ENCODE peak calls at places on chromosomes 4 and X, in seven cellular contexts. Z is body of pancreas, H is GM06990, X is cardiac fibroblast, Y is testis, T is AG10803, F is heart right ventricle. V is an unnamed sample.

GRCh38 chr4:42600578-42600977 is 56.3 kb downstream of the ATP8A1 start:
- DNase-seq in T (no peak), F (no peak), Z (no peak), Y (no peak), H (no peak), X (no peak), V (no peak)

GRCh38 chr4:105551968-105552746 is at the start of gene ARHGEF38:
- DNase-seq in H (no peak), T (peak; percentile 27), F (no peak), X (peak; percentile 24), Y (no peak), Z (peak; percentile 96), V (no peak)

GRCh38 chr4:579543-580175 is 3.6 kb upstream of the TMEM271 start:
- DNase-seq in T (no peak), F (no peak), Y (no peak), H (no peak), Z (no peak), X (no peak), V (no peak)

GRCh38 chr4:8232748-8233147 is 33.7 kb downstream of the SH3TC1 start:
- DNase-seq in X (no peak), Z (no peak), Y (no peak), F (no peak), T (no peak), H (no peak), V (no peak)

GRCh38 chrX:130915302-130915701 is 12.3 kb upstream of the ENOX2 start:
- DNase-seq in Y (no peak), F (no peak), T (peak; percentile 51), X (peak; percentile 38), H (no peak), Z (no peak), V (peak; percentile 40)

GRCh38 chr4:40283413-40283812 is 51.7 kb upstream of the CHRNA9 start:
- DNase-seq in X (no peak), T (no peak), H (no peak), Z (no peak), Y (no peak), F (no peak), V (no peak)

GRCh38 chr4:145207934-145208333 is 27.5 kb upstream of the OTUD4 start:
- DNase-seq in T (no peak), Z (no peak), F (no peak), H (no peak), Y (no peak), X (no peak), V (no peak)

GRCh38 chrX:1860936-1861670 is 246.2 kb downstream of the ASMT start:
- DNase-seq in H (no peak), Y (no peak), T (no peak), X (no peak), F (no peak), Z (no peak), V (no peak)

GRCh38 chrX:71941771-71942170 is 31.1 kb downstream of the NHSL2 start:
- DNase-seq in H (no peak), Z (peak; percentile 25), X (peak; percentile 59), Y (no peak), T (peak; percentile 70), F (peak; percentile 24), V (peak; percentile 74)

GRCh38 chr4:8821151-8821950 is 50.3 kb downstream of the HMX1 start:
- DNase-seq in X (no peak), F (no peak), Z (no peak), Y (peak; percentile 7), H (no peak), T (no peak), V (no peak)

GRCh38 chrX:84729809-84730208 is 227.6 kb upstream of the HDX start:
- DNase-seq in H (peak; percentile 22), F (no peak), Y (peak; percentile 32), T (peak; percentile 39), Z (peak; percentile 28), X (peak; percentile 52), V (peak; percentile 47)

GRCh38 chr4:120688791-120689190 is 233.7 kb downstream of the PRDM5 start:
- DNase-seq in H (no peak), F (no peak), T (no peak), Z (no peak), Y (no peak), X (no peak), V (peak; percentile 34)

GRCh38 chr4:1871471-1872021 is 353 bp downstream of the NSD2 start:
- DNase-seq in Z (no peak), Y (no peak), H (peak; percentile 59), T (peak; percentile 18), F (peak; percentile 39), X (no peak), V (no peak)

GRCh38 chrX:103488332-103488731 is 31.0 kb downstream of the RAB40A start:
- DNase-seq in F (no peak), T (no peak), X (peak; percentile 41), Z (no peak), Y (no peak), H (no peak), V (peak; percentile 39)

GRCh38 chrX:40209951-40210617 is 112.3 kb upstream of the BCOR start:
- DNase-seq in Y (no peak), Z (no peak), X (peak; percentile 36), T (peak; percentile 7), H (no peak), F (no peak), V (no peak)

GRCh38 chr4:2340272-2341061 is 78.0 kb downstream of the ZFYVE28 start:
- DNase-seq in Y (peak; percentile 8), H (no peak), Z (no peak), T (no peak), X (no peak), F (no peak), V (no peak)

GRCh38 chr4:158410272-158410671 is 111.4 kb upstream of the RXFP1 start:
- DNase-seq in Y (no peak), Z (no peak), X (peak; percentile 62), T (peak; percentile 9), F (no peak), H (no peak), V (peak; percentile 37)

GRCh38 chr4:114512595-114513295 is 85.9 kb upstream of the UGT8 start:
- DNase-seq in T (no peak), F (no peak), H (no peak), Z (no peak), Y (no peak), X (no peak), V (no peak)

GRCh38 chrX:48468247-48468671 is 1.8 kb downstream of the SLC38A5 start:
- DNase-seq in X (no peak), T (no peak), Y (no peak), H (peak; percentile 56), F (no peak), Z (peak; percentile 69), V (no peak)

GRCh38 chr4:88275949-88276515 is 8.3 kb downstream of the PPM1K start:
- DNase-seq in X (no peak), H (no peak), T (peak; percentile 2), Y (no peak), F (no peak), Z (no peak), V (no peak)

GRCh38 chrX:8879750-8880149 is 78.6 kb upstream of the FAM9A start:
- DNase-seq in Z (peak; percentile 4), Y (peak; percentile 14), T (no peak), H (no peak), X (peak; percentile 27), F (no peak), V (peak; percentile 29)
- TF ChIP-seq CTCF in Z (peak; percentile 33), Y (no peak), T (peak; percentile 56), H (peak; percentile 74), X (peak; percentile 69), F (no peak), V (peak; percentile 68)

DNA sequence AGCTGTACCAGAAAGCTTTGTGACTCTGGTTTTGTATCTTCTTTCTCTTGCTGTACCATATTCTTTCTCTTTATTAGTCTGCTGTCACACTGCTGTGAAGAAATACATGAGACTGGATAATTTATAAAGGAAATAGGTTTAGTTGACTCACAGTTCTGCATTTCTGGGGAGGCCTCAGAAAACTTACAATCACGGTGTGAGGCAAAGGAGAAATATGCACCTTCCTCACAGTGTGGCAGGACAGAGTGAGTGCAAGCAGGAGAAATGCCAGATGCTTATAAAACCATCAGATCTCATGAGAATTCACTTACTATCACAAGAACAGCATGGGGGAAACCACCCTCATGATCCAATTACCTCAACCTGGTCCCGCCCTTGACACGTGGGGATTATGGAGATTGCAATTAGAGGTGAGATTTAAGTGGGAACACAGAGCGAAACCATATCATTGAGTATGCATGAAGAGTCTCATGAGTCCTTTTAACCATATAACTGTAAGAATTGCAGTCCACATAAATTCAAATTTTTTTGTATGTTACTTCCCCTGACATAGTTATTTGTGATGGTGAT is 67.4 kb upstream of the INPP4B start:
- DNase-seq in Z (no peak), F (no peak), T (peak; percentile 17), H (no peak), X (peak; percentile 39), Y (no peak), V (no peak)
- H3K4me3 ChIP-seq in Z (no peak overlapping the region), F (no peak overlapping the region), T (no peak overlapping the region), H (no peak overlapping the region), X (no peak overlapping the region), Y (no peak overlapping the region), V (no peak overlapping the region)

GRCh38 chrX:55489315-55490009 is at the start of gene USP51:
- DNase-seq in F (peak; percentile 22), H (peak; percentile 41), Z (peak; percentile 54), T (peak; percentile 10), Y (peak; percentile 79), X (peak; percentile 8), V (peak; percentile 68)
- TF ChIP-seq CTCF in F (peak; percentile 10), H (peak; percentile 24), Z (no peak), T (no peak), Y (no peak), X (no peak), V (no peak)

GRCh38 chrX:139932901-139933796 is at the start of gene ATP11C:
- DNase-seq in Y (peak; percentile 82), T (peak; percentile 85), Z (peak; percentile 81), F (peak; percentile 82), H (peak; percentile 86), X (peak; percentile 84), V (peak; percentile 86)

GRCh38 chrX:139933904-139934303 is 1.1 kb upstream of the ATP11C start:
- DNase-seq in F (no peak), Y (no peak), H (no peak), T (no peak), Z (peak; percentile 34), X (no peak), V (no peak)

GRCh38 chrX:139931646-139932076 is 1.2 kb downstream of the ATP11C start:
- DNase-seq in X (no peak), F (no peak), Z (no peak), T (no peak), H (no peak), Y (no peak), V (no peak)

GRCh38 chrX:139930923-139931645 is 1.8 kb downstream of the ATP11C start:
- DNase-seq in H (peak; percentile 54), T (no peak), Z (peak; percentile 2), F (peak; percentile 8), Y (peak; percentile 25), X (peak; percentile 22), V (peak; percentile 8)

DNA sequence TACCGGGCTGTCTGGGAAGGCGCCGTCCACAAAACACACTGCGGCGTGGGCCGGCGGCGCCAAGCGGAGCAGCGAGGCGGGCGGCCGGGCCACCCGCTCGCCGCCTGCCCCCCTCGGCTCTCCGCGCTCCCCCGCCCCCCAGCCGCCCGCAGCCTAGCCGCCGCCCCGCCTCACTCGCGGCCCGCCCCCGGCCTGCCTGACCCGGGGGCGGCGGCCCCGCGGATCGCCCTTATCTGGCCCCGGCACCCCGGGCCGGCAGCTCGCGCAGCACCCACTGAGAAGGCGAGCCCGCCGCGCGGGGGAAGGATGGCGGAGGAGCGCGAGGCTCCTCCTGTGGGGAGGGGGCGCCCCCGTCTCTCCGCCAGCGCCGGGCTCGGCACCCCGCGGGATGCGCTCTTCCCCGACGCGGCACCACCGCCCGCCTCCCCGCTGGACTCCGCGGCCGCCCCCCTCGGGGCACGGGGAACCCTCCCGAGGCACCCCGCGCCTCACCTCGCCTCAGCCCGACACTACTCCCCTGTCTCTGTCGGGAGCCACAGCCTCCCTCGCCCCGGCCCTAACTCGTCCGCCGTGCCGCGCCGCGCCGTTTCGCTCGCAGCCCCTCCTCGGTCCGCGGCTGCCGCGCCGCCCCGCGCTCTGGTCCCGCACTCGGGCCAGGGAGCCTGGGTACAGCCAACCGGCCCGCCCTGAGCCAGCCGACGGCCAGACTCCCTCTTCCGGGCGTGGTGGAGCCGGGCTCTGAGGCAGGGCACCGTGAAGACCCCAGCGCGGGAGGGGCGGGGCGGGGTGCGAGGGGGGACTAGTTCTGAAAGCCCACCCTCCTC is 564 bp downstream of the ATP11C start:
- DNase-seq in Z (peak; percentile 24), H (peak; percentile 61), X (peak; percentile 29), T (peak; percentile 30), F (peak; percentile 44), Y (peak; percentile 39), V (peak; percentile 36)
- H3K4me3 ChIP-seq in Z (peak overlapping the region; percentile 65), H (peak overlapping the region; percentile 73), X (peak overlapping the region; percentile 69), T (peak overlapping the region; percentile 71), F (peak overlapping the region; percentile 86), Y (peak overlapping the region; percentile 81), V (peak overlapping the region; percentile 74)

V was measured in fibroblast of pulmonary artery.